ENCODE peak calls at places on chromosomes 4 and X, in four cellular contexts. K is hippocampal formation; L is islet precursor cell; Q is CD4-positive, alpha-beta T cell. J is an unnamed sample.

GRCh38 chrX:151323054-151323453 is 74.0 kb upstream of the VMA21 start:
- DNase-seq in Q (no peak), L (no peak), K (no peak), J (no peak)

GRCh38 chr4:150874386-150875226 is 140.5 kb downstream of the LRBA start:
- DNase-seq in L (no peak), Q (no peak), K (peak; percentile 17), J (no peak)

GRCh38 chrX:21509912-21510311 is 135.7 kb downstream of the CNKSR2 start:
- DNase-seq in K (no peak), Q (no peak), L (no peak), J (no peak)

GRCh38 chrX:120781416-120781815 is 94.2 kb downstream of the CT47B1 start:
- DNase-seq in K (no peak), Q (no peak), L (no peak), J (no peak)

GRCh38 chrX:108250654-108251579 is 159.3 kb downstream of the ATG4A start:
- DNase-seq in L (no peak), K (no peak), Q (no peak), J (peak; percentile 69)

GRCh38 chr4:10403633-10404445 is 53.4 kb downstream of the ZNF518B start:
- DNase-seq in K (peak; percentile 13), L (no peak), Q (no peak), J (peak; percentile 12)

GRCh38 chrX:150966235-150966634 is 16.9 kb upstream of the HMGB3 start:
- DNase-seq in Q (no peak), L (peak; percentile 80), K (no peak), J (peak; percentile 92)

GRCh38 chr4:32032136-32032672 is 1312.0 kb downstream of the PCDH7 start:
- DNase-seq in K (no peak), Q (no peak), L (no peak), J (no peak)

GRCh38 chr4:55949480-55949802 is 696 bp downstream of the CEP135 start:
- DNase-seq in L (no peak), K (no peak), Q (no peak), J (no peak)

GRCh38 chrX:63675716-63676115 is 109.3 kb downstream of the ARHGEF9 start:
- DNase-seq in K (no peak), Q (no peak), L (no peak), J (no peak)

GRCh38 chrX:15497865-15498264 is 2.7 kb upstream of the BMX start:
- DNase-seq in Q (peak; percentile 26), K (peak; percentile 30), L (peak; percentile 85), J (peak; percentile 71)

GRCh38 chrX:71163010-71163409 is 18.4 kb downstream of the NLGN3 start:
- DNase-seq in K (no peak), Q (no peak), L (no peak), J (peak; percentile 72)

GRCh38 chr4:147828361-147828760 is 96.5 kb downstream of the ARHGAP10 start:
- DNase-seq in L (no peak), K (no peak), Q (no peak), J (no peak)

GRCh38 chr4:108146819-108147218 is 21.9 kb downstream of the LEF1 start:
- DNase-seq in K (no peak), Q (no peak), L (no peak), J (peak; percentile 26)

GRCh38 chrX:18368402-18368801 is 13.9 kb upstream of the SCML2 start:
- DNase-seq in L (no peak), Q (no peak), K (no peak), J (no peak)

GRCh38 chr4:71189471-71189870 is 149.3 kb upstream of the SLC4A4 start:
- DNase-seq in L (peak; percentile 54), K (no peak), Q (no peak), J (no peak)

GRCh38 chrX:139640259-139640658 is 67.7 kb downstream of the MCF2 start:
- DNase-seq in K (no peak), L (no peak), Q (no peak), J (no peak)

GRCh38 chrX:134622056-134622812 is 36.0 kb downstream of the PLAC1 start:
- DNase-seq in L (peak; percentile 83), K (no peak), Q (no peak), J (peak; percentile 86)

GRCh38 chrX:85569691-85570090 is 190.2 kb upstream of the POF1B start:
- DNase-seq in K (no peak), Q (no peak), L (no peak), J (no peak)

GRCh38 chr4:98659741-98660507 is 1.5 kb upstream of the TSPAN5 start:
- DNase-seq in Q (no peak), K (no peak), L (no peak), J (no peak)

GRCh38 chr4:80183196-80184052 is 13.9 kb upstream of the PRDM8 start:
- DNase-seq in Q (no peak), K (peak; percentile 36), L (no peak), J (no peak)

GRCh38 chrX:78658851-78659744 is at the start of gene RTL3:
- DNase-seq in L (no peak), Q (no peak), K (no peak), J (no peak)

GRCh38 chrX:21975827-21976226 is 35.3 kb downstream of the SMS start:
- DNase-seq in L (no peak), K (no peak), Q (no peak), J (no peak)

GRCh38 chrX:1072637-1073377 is 139.6 kb downstream of the CRLF2 start:
- DNase-seq in Q (no peak), K (no peak), L (no peak), J (peak; percentile 94)

GRCh38 chr4:119774840-119775239 is 146.2 kb upstream of the PDE5A start:
- DNase-seq in Q (no peak), L (no peak), K (no peak), J (peak; percentile 52)

GRCh38 chrX:10906861-10907260 is 204.3 kb upstream of the HCCS start:
- DNase-seq in L (no peak), Q (no peak), K (no peak), J (no peak)

GRCh38 chr4:158669310-158669709 is 2.4 kb downstream of the C4orf46 start:
- DNase-seq in Q (no peak), L (no peak), K (no peak), J (no peak)

GRCh38 chr4:22091351-22091731 is 142.8 kb upstream of the KCNIP4 start:
- DNase-seq in Q (no peak), K (no peak), L (no peak), J (no peak)

GRCh38 chr4:8248091-8248490 is 21.5 kb upstream of the HTRA3 start:
- DNase-seq in K (no peak), L (no peak), Q (no peak), J (no peak)

GRCh38 chr4:158884280-158884679 is 115.5 kb downstream of the FNIP2 start:
- DNase-seq in L (no peak), Q (no peak), K (no peak), J (no peak)

J was measured in ELF-1.